ENCODE peak calls at places on chromosome 3, in four cellular contexts. Z is AG10803, S is mesothelial cell of epicardium, C is heart left ventricle. R is an unnamed sample.

GRCh38 chr3:150449169-150449721 is 41.1 kb downstream of the TSC22D2 start:
- DNase-seq in S (no peak), C (no peak), Z (peak), R (peak)

GRCh38 chr3:150911780-150912179 is 6.5 kb upstream of the MINDY4B start:
- DNase-seq in S (no peak), C (no peak), Z (no peak), R (no peak)

GRCh38 chr3:128287161-128287560 is 133.9 kb downstream of the EEFSEC start:
- DNase-seq in Z (no peak), S (no peak), C (no peak), R (no peak)

GRCh38 chr3:128330301-128330845 is 136.3 kb downstream of the DNAJB8 start:
- DNase-seq in S (no peak), Z (no peak), C (no peak), R (no peak)

GRCh38 chr3:331881-332280 is 135.3 kb downstream of the CHL1 start:
- DNase-seq in C (no peak), S (no peak), Z (no peak), R (no peak)

GRCh38 chr3:156859578-156859977 is 33.4 kb downstream of the LEKR1 start:
- DNase-seq in Z (no peak), C (no peak), S (no peak), R (no peak)

GRCh38 chr3:47008258-47008671 is 28.8 kb downstream of the NBEAL2 start:
- DNase-seq in S (no peak), C (no peak), Z (no peak), R (no peak)

GRCh38 chr3:157239082-157239704 is 79.2 kb upstream of the CCNL1 start:
- DNase-seq in Z (peak), S (no peak), C (peak), R (peak)

GRCh38 chr3:27079427-27080105 is 289.6 kb downstream of the NEK10 start:
- DNase-seq in Z (peak), S (no peak), C (peak), R (peak)

GRCh38 chr3:38565339-38566214 is 69.4 kb downstream of the EXOG start:
- DNase-seq in S (no peak), C (no peak), Z (no peak), R (no peak)

GRCh38 chr3:183551930-183552329 is 3.6 kb downstream of the KLHL6 start:
- DNase-seq in C (no peak), S (no peak), Z (no peak), R (no peak)

GRCh38 chr3:40752492-40752891 is 227.7 kb downstream of the ZNF621 start:
- DNase-seq in S (no peak), C (no peak), Z (no peak), R (no peak)

GRCh38 chr3:88041005-88041404 is 17.8 kb downstream of the CGGBP1 start:
- DNase-seq in C (no peak), Z (no peak), S (no peak), R (peak)
- TF ChIP-seq CTCF in C (no peak), Z (no peak), S (no peak), R (no peak)

GRCh38 chr3:132003685-132004084 is 31.1 kb downstream of the CPNE4 start:
- DNase-seq in Z (no peak), S (no peak), C (no peak), R (no peak)
- TF ChIP-seq CTCF in Z (no peak), S (no peak), C (no peak), R (no peak)

DNA sequence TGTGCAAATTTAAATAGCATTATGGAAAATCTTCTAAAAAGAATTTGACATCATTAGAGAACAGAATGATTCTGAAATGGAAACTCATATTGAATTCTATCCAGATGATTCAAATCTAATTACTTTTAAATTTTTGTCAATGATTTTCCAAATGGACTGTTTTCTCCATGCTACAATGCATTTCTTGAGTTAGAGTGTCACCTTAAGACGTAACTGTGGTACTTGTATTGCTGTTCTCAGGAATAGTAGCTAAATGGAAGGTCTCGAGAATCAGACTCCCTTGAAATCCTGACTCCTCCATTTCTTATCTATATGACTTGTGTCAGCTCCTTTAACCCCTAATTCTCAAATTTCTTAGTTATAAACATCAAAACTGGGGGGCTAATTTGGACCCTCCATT is 102.3 kb downstream of the P2RY1 start:
- DNase-seq in C (no peak), Z (no peak), S (no peak), R (no peak)
- TF ChIP-seq CTCF in C (peak), Z (no peak), S (no peak), R (no peak)

GRCh38 chr3:125684199-125684598 is 88.9 kb upstream of the OSBPL11 start:
- DNase-seq in Z (peak), S (no peak), C (no peak), R (no peak)
- TF ChIP-seq CTCF in Z (peak), S (no peak), C (peak), R (peak)